ENCODE peak calls at places on chromosomes 13 and 19, in seven cellular contexts. C is effector memory CD4-positive, alpha-beta T cell; Y is Caco-2; I is A549; S is SK-N-MC; V is dorsolateral prefrontal cortex; Z is fibroblast of the aortic adventitia. N is an unnamed sample.

GRCh38 chr19:45311640-45312039 is 11.0 kb downstream of the CKM start:
- DNase-seq in C (no peak), S (no peak), I (no peak), V (no peak), Y (no peak), Z (no peak), N (peak; percentile 50)

GRCh38 chr13:107842562-107843180 is 372.7 kb downstream of the LIG4 start:
- DNase-seq in C (no peak), S (no peak), Z (peak; percentile 32), V (no peak), I (no peak), Y (no peak), N (no peak)

GRCh38 chr13:35791191-35791902 is 314.9 kb upstream of the MAB21L1 start:
- DNase-seq in V (no peak), I (peak; percentile 35), Y (no peak), Z (peak; percentile 68), C (no peak), S (no peak), N (no peak)

GRCh38 chr13:34391071-34391470 is 551.0 kb upstream of the NBEA start:
- DNase-seq in I (peak; percentile 10), C (no peak), S (no peak), Y (no peak), V (no peak), Z (peak; percentile 43), N (no peak)

GRCh38 chr13:66087149-66087780 is 1142.9 kb downstream of the PCDH9 start:
- DNase-seq in I (no peak), Y (no peak), V (no peak), Z (peak; percentile 66), S (no peak), C (no peak), N (no peak)

GRCh38 chr13:71218960-71219359 is 648.0 kb downstream of the DACH1 start:
- DNase-seq in Z (no peak), Y (peak; percentile 54), I (peak; percentile 12), S (no peak), V (no peak), C (no peak), N (peak; percentile 43)

GRCh38 chr13:109844396-109844795 is 58.0 kb upstream of the IRS2 start:
- DNase-seq in I (no peak), Z (peak; percentile 28), S (no peak), V (no peak), C (no peak), Y (no peak), N (no peak)

GRCh38 chr19:32407004-32407992 is 1.7 kb downstream of the DPY19L3 start:
- DNase-seq in I (no peak), Y (no peak), C (no peak), S (no peak), V (peak; percentile 32), Z (peak; percentile 40), N (no peak)

GRCh38 chr13:99281811-99282263 is 23.7 kb upstream of the GPR18 start:
- DNase-seq in Y (no peak), S (no peak), C (peak; percentile 53), Z (no peak), V (no peak), I (no peak), N (no peak)

GRCh38 chr13:49676581-49677298 is 14.5 kb downstream of the EBPL start:
- DNase-seq in V (no peak), C (no peak), Y (no peak), S (no peak), Z (no peak), I (no peak), N (no peak)

GRCh38 chr19:12872941-12873890 is 8.0 kb downstream of the DNASE2 start:
- DNase-seq in I (peak; percentile 64), C (peak; percentile 40), S (peak; percentile 83), Z (peak; percentile 57), V (no peak), Y (peak; percentile 69), N (peak; percentile 48)

GRCh38 chr13:84446972-84447700 is 564.9 kb upstream of the SLITRK1 start:
- DNase-seq in Y (no peak), V (no peak), Z (no peak), S (no peak), C (no peak), I (no peak), N (no peak)

GRCh38 chr13:46232281-46232680 is 20.6 kb downstream of the LRRC63 start:
- DNase-seq in Y (no peak), Z (peak; percentile 80), I (no peak), C (no peak), V (no peak), S (no peak), N (no peak)

GRCh38 chr19:37227996-37228395 is 10.0 kb downstream of the ZNF383 start:
- DNase-seq in C (no peak), Z (no peak), Y (peak; percentile 59), S (no peak), I (peak; percentile 57), V (no peak), N (peak; percentile 62)

DNA sequence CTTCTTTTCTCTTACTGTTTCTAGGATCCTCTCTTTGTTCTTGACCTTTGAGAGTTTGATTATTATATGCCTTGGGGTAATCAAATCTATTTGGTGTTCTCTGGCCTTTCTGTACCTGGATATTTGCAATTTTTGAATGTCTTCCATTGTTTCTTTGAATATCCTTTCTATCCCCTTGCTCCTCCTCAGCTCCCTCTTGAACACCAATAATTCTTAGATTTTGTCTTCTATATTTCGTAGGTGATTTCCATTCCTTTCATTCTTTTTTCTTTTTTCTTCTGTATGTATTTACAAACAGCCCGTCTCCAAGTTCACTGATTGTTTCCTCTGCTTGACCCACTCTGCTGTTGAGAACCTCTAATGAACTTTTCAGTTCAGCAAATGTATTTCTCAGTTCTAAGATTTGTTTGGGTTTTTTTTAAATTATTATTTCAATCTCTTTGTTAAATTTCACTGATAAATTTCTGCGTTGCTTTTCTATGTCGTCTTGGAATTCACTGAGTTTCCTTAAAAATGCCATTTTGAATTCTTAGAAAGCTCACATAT is 2.7 kb upstream of the CALM3 start:
- DNase-seq in Y (no peak), C (no peak), V (no peak), I (no peak), S (no peak), Z (no peak), N (no peak)
- H3K4me3 ChIP-seq in Y (no peak overlapping the region), C (no peak overlapping the region), V (no peak overlapping the region), I (no peak overlapping the region), S (no peak overlapping the region), Z (no peak overlapping the region), N (no peak overlapping the region)

GRCh38 chr13:113836917-113837553 is 26.8 kb downstream of the GAS6 start:
- DNase-seq in Z (peak; percentile 93), S (no peak), V (no peak), Y (no peak), C (no peak), I (peak; percentile 92), N (peak; percentile 90)

GRCh38 chr13:113839536-113840204 is 24.2 kb downstream of the GAS6 start:
- DNase-seq in V (no peak), C (no peak), Z (no peak), S (no peak), Y (no peak), I (no peak), N (no peak)

GRCh38 chr13:113840541-113841354 is 23.1 kb downstream of the GAS6 start:
- DNase-seq in V (no peak), I (no peak), S (no peak), Y (no peak), C (no peak), Z (no peak), N (no peak)

GRCh38 chr13:113837554-113838355 is 26.1 kb downstream of the GAS6 start:
- DNase-seq in V (peak; percentile 79), C (no peak), Z (peak; percentile 98), I (peak; percentile 86), Y (peak; percentile 45), S (no peak), N (peak; percentile 83)

DNA sequence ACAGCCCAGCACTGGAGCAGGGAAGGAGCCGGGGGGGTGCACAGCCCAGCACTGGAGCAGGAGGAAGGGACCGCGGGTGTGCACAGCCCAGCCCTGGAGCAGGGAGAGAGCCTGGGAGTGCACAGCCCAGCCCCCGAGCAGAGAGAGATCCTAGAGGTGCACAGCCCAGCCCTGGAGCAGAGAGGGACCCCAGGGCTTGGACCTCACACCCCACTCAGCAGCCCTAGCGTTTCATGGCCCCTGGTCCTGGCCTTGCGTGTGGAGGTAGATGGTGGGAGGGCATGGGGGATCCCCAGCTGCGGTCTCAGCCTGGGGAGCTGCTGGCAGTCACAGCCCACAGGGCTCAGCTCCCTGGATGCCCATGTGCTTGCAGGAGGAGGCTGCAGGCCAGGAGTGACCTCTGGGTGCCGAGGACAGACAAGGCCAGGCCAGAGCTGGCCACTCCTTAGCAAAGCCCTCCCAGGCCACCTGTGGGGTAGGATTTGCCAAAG is 25.1 kb downstream of the GAS6 start:
- DNase-seq in I (no peak), Z (no peak), S (no peak), Y (no peak), V (no peak), C (no peak), N (peak; percentile 81)
- H3K4me3 ChIP-seq in I (peak overlapping the region; percentile 82), Z (peak overlapping the region; percentile 62), S (no peak overlapping the region), Y (no peak overlapping the region), V (peak overlapping the region; percentile 31), C (no peak overlapping the region), N (no peak overlapping the region)

DNA sequence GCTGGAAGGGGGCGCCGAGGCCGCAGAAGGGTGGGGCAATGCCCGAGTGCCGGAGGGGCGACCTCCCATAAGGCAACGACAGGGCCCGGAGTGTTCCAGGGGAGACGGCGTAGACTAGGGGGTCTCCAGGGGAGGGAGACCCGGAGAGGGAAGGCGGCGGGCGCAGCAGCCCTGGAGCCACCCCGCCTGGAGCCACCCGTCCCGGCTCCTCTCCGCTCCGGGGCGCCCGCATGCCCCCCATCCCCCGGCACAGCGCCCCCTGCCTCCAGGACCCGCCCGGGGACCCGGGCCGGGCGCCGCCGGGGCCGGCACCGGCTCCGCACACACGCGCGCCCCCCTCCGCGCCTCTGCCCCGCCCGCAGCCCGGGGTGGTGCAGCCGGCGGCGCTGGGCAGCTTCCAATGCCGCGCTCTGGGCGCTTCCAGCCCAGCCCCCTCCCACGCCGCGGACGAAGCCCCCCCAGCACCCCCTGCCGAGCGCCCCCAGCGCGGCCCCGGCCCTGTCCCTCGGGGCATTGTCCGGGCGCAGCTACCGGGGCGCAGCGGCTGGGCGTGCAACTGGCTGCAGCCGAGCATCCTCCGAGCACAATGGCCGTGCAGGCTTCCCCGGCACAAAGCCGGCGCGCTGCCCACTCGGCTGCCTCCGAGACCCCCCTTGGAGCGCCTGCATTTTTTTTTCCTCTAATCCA is 519 bp downstream of the PTPRS start:
- DNase-seq in Y (peak; percentile 57), C (no peak), V (no peak), S (no peak), I (no peak), Z (no peak), N (peak; percentile 28)
- H3K4me3 ChIP-seq in Y (peak overlapping the region; percentile 92), C (peak overlapping the region; percentile 52), V (peak overlapping the region; percentile 80), S (peak overlapping the region; percentile 83), I (peak overlapping the region; percentile 100), Z (peak overlapping the region; percentile 73), N (peak overlapping the region; percentile 90)

DNA sequence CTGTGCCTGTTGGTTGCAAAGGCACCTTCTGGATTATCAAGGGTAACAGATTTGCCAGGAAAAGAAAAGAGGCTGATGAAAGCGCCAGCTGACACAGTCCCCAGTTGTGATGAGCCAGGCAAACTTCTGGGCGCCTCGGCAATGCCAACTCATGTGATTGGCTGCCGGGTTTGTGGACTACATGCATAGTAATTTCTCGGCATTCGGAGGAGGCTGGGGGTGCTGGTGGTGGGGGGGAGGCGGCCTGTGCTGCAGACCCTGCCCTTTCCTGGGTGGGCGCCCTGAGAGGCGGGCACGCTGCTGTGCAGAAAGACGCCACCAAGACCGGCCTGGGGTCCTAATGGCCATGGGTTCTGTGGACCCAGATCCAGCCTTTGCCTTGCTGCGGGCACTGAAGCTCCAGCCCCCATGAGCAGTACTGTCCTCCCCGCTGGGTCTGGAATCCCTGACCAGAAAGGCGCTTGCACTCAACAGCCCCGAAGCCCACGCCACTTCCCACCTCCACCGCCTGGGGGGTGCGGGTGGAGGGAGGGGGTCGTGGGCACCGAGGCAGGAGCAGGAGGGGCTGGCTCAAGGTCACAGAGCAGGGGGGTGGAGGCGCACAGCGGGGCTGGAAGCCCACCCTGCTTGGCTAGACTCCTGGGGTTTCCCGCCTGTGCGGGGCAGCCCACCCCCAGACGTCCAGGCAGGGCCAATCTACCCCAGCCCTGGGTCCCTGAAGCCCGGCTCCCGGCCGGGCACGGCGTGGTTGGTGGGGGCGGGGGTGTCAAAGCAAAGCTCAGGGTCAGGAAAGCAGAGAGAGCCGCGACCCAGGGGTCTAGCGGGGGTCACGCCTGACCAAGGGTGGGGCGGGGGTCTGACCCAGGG is 1.0 kb downstream of the DIRAS1 start:
- DNase-seq in Z (peak; percentile 43), V (no peak), I (no peak), C (no peak), S (no peak), Y (no peak), N (no peak)
- H3K4me3 ChIP-seq in Z (peak overlapping the region; percentile 65), V (peak overlapping the region; percentile 70), I (peak overlapping the region; percentile 62), C (no peak overlapping the region), S (peak overlapping the region; percentile 77), Y (peak overlapping the region; percentile 28), N (peak overlapping the region; percentile 56)

N was measured in WERI-Rb-1.